ENCODE peak calls at places on chromosome 16, in ten cellular contexts. One of them, this sample, is unnamed.

GRCh38 chr16:30184430-30185140 is 1.2 kb downstream of the CORO1A start:
- DNase-seq in ovary: peak
- DNase-seq in kidney tubule cell: peak
- DNase-seq in A549: no peak
- DNase-seq in stimulated activated naive B cell treated with anti-CD40 and anti-IgM and Interleukin-4, amounts not matched to agents 10 μg/mL and 1 μg/mL and 100 μg/mL, for 72 hours: no peak
- DNase-seq in NCI-H510A: peak
- DNase-seq in bronchial epithelial cell: peak
- DNase-seq in GM03348: no peak
- DNase-seq in AG09319: no peak
- DNase-seq in foreskin keratinocyte: no peak
- DNase-seq in this sample: no peak

GRCh38 chr16:48619547-48619946 is 9.6 kb upstream of the N4BP1 start:
- DNase-seq in ovary: no peak
- DNase-seq in kidney tubule cell: no peak
- DNase-seq in A549: no peak
- DNase-seq in stimulated activated naive B cell treated with anti-CD40 and anti-IgM and Interleukin-4, amounts not matched to agents 10 μg/mL and 1 μg/mL and 100 μg/mL, for 72 hours: no peak
- DNase-seq in NCI-H510A: no peak
- DNase-seq in bronchial epithelial cell: no peak
- DNase-seq in GM03348: no peak
- DNase-seq in AG09319: no peak
- DNase-seq in foreskin keratinocyte: no peak
- DNase-seq in this sample: no peak

GRCh38 chr16:51562896-51563295 is 411.8 kb upstream of the SALL1 start:
- DNase-seq in ovary: no peak
- DNase-seq in kidney tubule cell: no peak
- DNase-seq in A549: no peak
- DNase-seq in stimulated activated naive B cell treated with anti-CD40 and anti-IgM and Interleukin-4, amounts not matched to agents 10 μg/mL and 1 μg/mL and 100 μg/mL, for 72 hours: no peak
- DNase-seq in NCI-H510A: no peak
- DNase-seq in bronchial epithelial cell: no peak
- DNase-seq in GM03348: no peak
- DNase-seq in AG09319: no peak
- DNase-seq in foreskin keratinocyte: no peak
- DNase-seq in this sample: peak

GRCh38 chr16:1145383-1146100 is 7.4 kb upstream of the CACNA1H start:
- DNase-seq in ovary: peak
- DNase-seq in kidney tubule cell: peak
- DNase-seq in A549: no peak
- DNase-seq in stimulated activated naive B cell treated with anti-CD40 and anti-IgM and Interleukin-4, amounts not matched to agents 10 μg/mL and 1 μg/mL and 100 μg/mL, for 72 hours: no peak
- DNase-seq in NCI-H510A: no peak
- DNase-seq in bronchial epithelial cell: no peak
- DNase-seq in GM03348: no peak
- DNase-seq in AG09319: no peak
- DNase-seq in foreskin keratinocyte: no peak
- DNase-seq in this sample: no peak

GRCh38 chr16:8569650-8570338 is 20.5 kb downstream of the TMEM114 start:
- DNase-seq in ovary: no peak
- DNase-seq in kidney tubule cell: peak
- DNase-seq in A549: no peak
- DNase-seq in stimulated activated naive B cell treated with anti-CD40 and anti-IgM and Interleukin-4, amounts not matched to agents 10 μg/mL and 1 μg/mL and 100 μg/mL, for 72 hours: no peak
- DNase-seq in NCI-H510A: no peak
- DNase-seq in bronchial epithelial cell: no peak
- DNase-seq in GM03348: no peak
- DNase-seq in AG09319: no peak
- DNase-seq in foreskin keratinocyte: no peak
- DNase-seq in this sample: no peak

GRCh38 chr16:53052519-53053501 is at the start of gene CHD9NB:
- DNase-seq in ovary: no peak
- DNase-seq in kidney tubule cell: peak
- DNase-seq in A549: peak
- DNase-seq in stimulated activated naive B cell treated with anti-CD40 and anti-IgM and Interleukin-4, amounts not matched to agents 10 μg/mL and 1 μg/mL and 100 μg/mL, for 72 hours: no peak
- DNase-seq in NCI-H510A: no peak
- DNase-seq in bronchial epithelial cell: peak
- DNase-seq in GM03348: peak
- DNase-seq in AG09319: peak
- DNase-seq in foreskin keratinocyte: peak
- DNase-seq in this sample: no peak

GRCh38 chr16:51151435-51151950 is 423 bp upstream of the SALL1 start:
- DNase-seq in ovary: peak
- DNase-seq in kidney tubule cell: peak
- DNase-seq in A549: peak
- DNase-seq in stimulated activated naive B cell treated with anti-CD40 and anti-IgM and Interleukin-4, amounts not matched to agents 10 μg/mL and 1 μg/mL and 100 μg/mL, for 72 hours: no peak
- DNase-seq in NCI-H510A: peak
- DNase-seq in bronchial epithelial cell: no peak
- DNase-seq in GM03348: peak
- DNase-seq in AG09319: peak
- DNase-seq in foreskin keratinocyte: no peak
- DNase-seq in this sample: no peak

GRCh38 chr16:11112723-11113348 is 143.2 kb downstream of the SOCS1 start:
- DNase-seq in ovary: no peak
- DNase-seq in kidney tubule cell: no peak
- DNase-seq in A549: no peak
- DNase-seq in stimulated activated naive B cell treated with anti-CD40 and anti-IgM and Interleukin-4, amounts not matched to agents 10 μg/mL and 1 μg/mL and 100 μg/mL, for 72 hours: no peak
- DNase-seq in NCI-H510A: no peak
- DNase-seq in bronchial epithelial cell: peak
- DNase-seq in GM03348: no peak
- DNase-seq in AG09319: no peak
- DNase-seq in foreskin keratinocyte: peak
- DNase-seq in this sample: no peak

GRCh38 chr16:88599092-88599733 is 29.0 kb downstream of the ZC3H18 start:
- DNase-seq in ovary: no peak
- DNase-seq in kidney tubule cell: no peak
- DNase-seq in A549: no peak
- DNase-seq in stimulated activated naive B cell treated with anti-CD40 and anti-IgM and Interleukin-4, amounts not matched to agents 10 μg/mL and 1 μg/mL and 100 μg/mL, for 72 hours: no peak
- DNase-seq in NCI-H510A: no peak
- DNase-seq in bronchial epithelial cell: no peak
- DNase-seq in GM03348: no peak
- DNase-seq in AG09319: no peak
- DNase-seq in foreskin keratinocyte: no peak
- DNase-seq in this sample: peak

GRCh38 chr16:66512589-66513404 is 37.1 kb downstream of the TK2 start:
- DNase-seq in ovary: no peak
- DNase-seq in kidney tubule cell: peak
- DNase-seq in A549: peak
- DNase-seq in stimulated activated naive B cell treated with anti-CD40 and anti-IgM and Interleukin-4, amounts not matched to agents 10 μg/mL and 1 μg/mL and 100 μg/mL, for 72 hours: no peak
- DNase-seq in NCI-H510A: no peak
- DNase-seq in bronchial epithelial cell: peak
- DNase-seq in GM03348: no peak
- DNase-seq in AG09319: no peak
- DNase-seq in foreskin keratinocyte: no peak
- DNase-seq in this sample: no peak

GRCh38 chr16:75398333-75398732 is 35.0 kb downstream of the CFDP1 start:
- DNase-seq in ovary: no peak
- DNase-seq in kidney tubule cell: no peak
- DNase-seq in A549: no peak
- DNase-seq in stimulated activated naive B cell treated with anti-CD40 and anti-IgM and Interleukin-4, amounts not matched to agents 10 μg/mL and 1 μg/mL and 100 μg/mL, for 72 hours: no peak
- DNase-seq in NCI-H510A: no peak
- DNase-seq in bronchial epithelial cell: no peak
- DNase-seq in GM03348: no peak
- DNase-seq in AG09319: no peak
- DNase-seq in foreskin keratinocyte: no peak
- DNase-seq in this sample: no peak

GRCh38 chr16:81128726-81129524 is 32.7 kb upstream of the GCSH start:
- DNase-seq in ovary: no peak
- DNase-seq in kidney tubule cell: no peak
- DNase-seq in A549: no peak
- DNase-seq in stimulated activated naive B cell treated with anti-CD40 and anti-IgM and Interleukin-4, amounts not matched to agents 10 μg/mL and 1 μg/mL and 100 μg/mL, for 72 hours: no peak
- DNase-seq in NCI-H510A: no peak
- DNase-seq in bronchial epithelial cell: no peak
- DNase-seq in GM03348: no peak
- DNase-seq in AG09319: no peak
- DNase-seq in foreskin keratinocyte: no peak
- DNase-seq in this sample: no peak

GRCh38 chr16:14511798-14512131 is 118.3 kb downstream of the PARN start:
- DNase-seq in ovary: no peak
- DNase-seq in kidney tubule cell: no peak
- DNase-seq in A549: no peak
- DNase-seq in stimulated activated naive B cell treated with anti-CD40 and anti-IgM and Interleukin-4, amounts not matched to agents 10 μg/mL and 1 μg/mL and 100 μg/mL, for 72 hours: no peak
- DNase-seq in NCI-H510A: no peak
- DNase-seq in bronchial epithelial cell: peak
- DNase-seq in GM03348: no peak
- DNase-seq in AG09319: no peak
- DNase-seq in foreskin keratinocyte: peak
- DNase-seq in this sample: no peak

GRCh38 chr16:46731691-46732555 is 16.2 kb downstream of the MYLK3 start:
- DNase-seq in ovary: no peak
- DNase-seq in kidney tubule cell: no peak
- DNase-seq in A549: no peak
- DNase-seq in stimulated activated naive B cell treated with anti-CD40 and anti-IgM and Interleukin-4, amounts not matched to agents 10 μg/mL and 1 μg/mL and 100 μg/mL, for 72 hours: no peak
- DNase-seq in NCI-H510A: no peak
- DNase-seq in bronchial epithelial cell: no peak
- DNase-seq in GM03348: no peak
- DNase-seq in AG09319: no peak
- DNase-seq in foreskin keratinocyte: no peak
- DNase-seq in this sample: no peak

GRCh38 chr16:51763072-51763658 is 612.1 kb upstream of the SALL1 start:
- DNase-seq in ovary: no peak
- DNase-seq in kidney tubule cell: peak
- DNase-seq in A549: no peak
- DNase-seq in stimulated activated naive B cell treated with anti-CD40 and anti-IgM and Interleukin-4, amounts not matched to agents 10 μg/mL and 1 μg/mL and 100 μg/mL, for 72 hours: no peak
- DNase-seq in NCI-H510A: peak
- DNase-seq in bronchial epithelial cell: no peak
- DNase-seq in GM03348: no peak
- DNase-seq in AG09319: no peak
- DNase-seq in foreskin keratinocyte: no peak
- DNase-seq in this sample: no peak

GRCh38 chr16:57694556-57695377 is at the start of gene DRC7:
- DNase-seq in ovary: no peak
- DNase-seq in kidney tubule cell: peak
- DNase-seq in A549: peak
- DNase-seq in stimulated activated naive B cell treated with anti-CD40 and anti-IgM and Interleukin-4, amounts not matched to agents 10 μg/mL and 1 μg/mL and 100 μg/mL, for 72 hours: peak
- DNase-seq in NCI-H510A: peak
- DNase-seq in bronchial epithelial cell: peak
- DNase-seq in GM03348: no peak
- DNase-seq in AG09319: no peak
- DNase-seq in foreskin keratinocyte: peak
- DNase-seq in this sample: peak

GRCh38 chr16:53937068-53937614 is 233.2 kb downstream of the FTO start:
- DNase-seq in ovary: no peak
- DNase-seq in kidney tubule cell: no peak
- DNase-seq in A549: no peak
- DNase-seq in stimulated activated naive B cell treated with anti-CD40 and anti-IgM and Interleukin-4, amounts not matched to agents 10 μg/mL and 1 μg/mL and 100 μg/mL, for 72 hours: no peak
- DNase-seq in NCI-H510A: no peak
- DNase-seq in bronchial epithelial cell: no peak
- DNase-seq in GM03348: no peak
- DNase-seq in AG09319: no peak
- DNase-seq in foreskin keratinocyte: no peak
- DNase-seq in this sample: no peak

GRCh38 chr16:57372372-57373116 is at the start of gene CX3CL1:
- DNase-seq in ovary: peak
- DNase-seq in kidney tubule cell: peak
- DNase-seq in A549: no peak
- DNase-seq in stimulated activated naive B cell treated with anti-CD40 and anti-IgM and Interleukin-4, amounts not matched to agents 10 μg/mL and 1 μg/mL and 100 μg/mL, for 72 hours: peak
- DNase-seq in NCI-H510A: no peak
- DNase-seq in bronchial epithelial cell: peak
- DNase-seq in GM03348: peak
- DNase-seq in AG09319: no peak
- DNase-seq in foreskin keratinocyte: no peak
- DNase-seq in this sample: no peak